ENCODE peak calls at places on chromosomes 16 and 17, in nine cellular contexts. A is pancreas, L is left ventricle myocardium inferior, O is heart right ventricle, F is kidney epithelial cell, Q is AG10803, B is endodermal cell, P is tibial nerve, H is fibroblast of lung. Y is an unnamed sample.

GRCh38 chr17:56596741-56597494 is 3.4 kb downstream of the NOG start:
- DNase-seq in L (no peak), A (no peak), B (peak), F (no peak), O (no peak), P (no peak), Q (no peak), H (no peak), Y (peak)

GRCh38 chr17:60139438-60140285 is 10.1 kb upstream of the CA4 start:
- DNase-seq in O (peak), Q (peak), B (peak), H (peak), P (peak), L (peak), F (no peak), A (peak), Y (peak)

GRCh38 chr16:54280751-54281150 is 5.8 kb downstream of the IRX3 start:
- DNase-seq in Q (peak), H (no peak), A (no peak), L (no peak), F (no peak), P (no peak), B (no peak), O (no peak), Y (no peak)

GRCh38 chr16:66479661-66480264 is 52.7 kb downstream of the BEAN1 start:
- DNase-seq in Q (no peak), B (peak), F (no peak), P (no peak), H (no peak), L (no peak), O (no peak), A (no peak), Y (no peak)

GRCh38 chr16:71258371-71258770 is 27.8 kb upstream of the HYDIN start:
- DNase-seq in A (no peak), H (no peak), L (no peak), P (no peak), F (no peak), Q (no peak), O (no peak), B (no peak), Y (no peak)

GRCh38 chr17:39601758-39602532 is 5.8 kb downstream of the NEUROD2 start:
- DNase-seq in F (no peak), Q (no peak), B (peak), A (no peak), O (no peak), H (no peak), L (no peak), P (no peak), Y (no peak)

GRCh38 chr16:23337836-23338550 is 35.9 kb downstream of the SCNN1B start:
- DNase-seq in P (no peak), O (no peak), B (no peak), F (no peak), Q (no peak), H (no peak), A (no peak), L (no peak), Y (no peak)

GRCh38 chr17:59837362-59838195 is 55.2 kb downstream of the TUBD1 start:
- DNase-seq in Q (peak), A (peak), O (peak), P (no peak), L (no peak), H (peak), F (peak), B (peak), Y (peak)

GRCh38 chr16:30113031-30113710 is at the start of gene GDPD3:
- DNase-seq in F (no peak), H (peak), P (no peak), O (no peak), B (peak), L (peak), Q (no peak), A (no peak), Y (no peak)

GRCh38 chr17:76466775-76467130 is 650 bp upstream of the AANAT start:
- DNase-seq in P (no peak), H (no peak), A (no peak), L (no peak), B (no peak), Q (no peak), F (no peak), O (no peak), Y (no peak)

GRCh38 chr17:11996722-11997146 is 541 bp downstream of the ZNF18 start:
- DNase-seq in A (no peak), O (peak), B (no peak), F (no peak), H (peak), L (no peak), P (no peak), Q (peak), Y (no peak)

GRCh38 chr17:77282524-77283515 is 142.1 kb downstream of the SEC14L1 start:
- DNase-seq in O (no peak), B (peak), F (no peak), L (no peak), Q (peak), H (peak), A (no peak), P (no peak), Y (no peak)

GRCh38 chr16:57764341-57765159 is 29.0 kb downstream of the KATNB1 start:
- DNase-seq in P (no peak), H (peak), A (no peak), L (no peak), F (peak), B (peak), Q (peak), O (no peak), Y (peak)

GRCh38 chr17:73521376-73521775 is 122.9 kb downstream of the SDK2 start:
- DNase-seq in L (no peak), P (no peak), H (no peak), F (no peak), A (no peak), Q (no peak), O (no peak), B (no peak), Y (no peak)

DNA sequence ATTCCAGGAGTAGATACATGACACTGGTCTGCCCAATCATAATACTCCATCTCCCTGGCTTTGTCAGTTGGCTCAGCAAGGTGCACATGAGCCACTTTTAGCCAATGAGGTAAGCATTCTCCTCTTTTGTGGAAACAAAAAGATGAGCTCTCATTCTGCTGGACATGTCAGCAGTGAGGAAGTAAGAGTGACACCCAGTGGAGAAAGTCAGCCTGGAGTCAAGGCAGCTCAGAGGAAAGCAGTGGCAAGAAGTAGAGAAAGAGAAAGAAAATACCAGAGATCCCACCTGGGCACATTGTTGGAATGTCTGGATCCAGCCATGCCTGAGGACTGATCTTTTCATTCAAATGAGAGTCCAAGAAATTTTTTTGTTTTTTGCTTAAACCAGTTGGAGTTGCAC is 496.9 kb upstream of the C16orf82 start:
- DNase-seq in A (no peak), P (no peak), H (no peak), F (no peak), B (peak), L (no peak), O (peak), Q (no peak), Y (peak)
- TF ChIP-seq CTCF in A (no peak), P (no peak), H (no peak), F (no peak), B (peak), L (peak), O (peak), Q (no peak), Y (peak)

DNA sequence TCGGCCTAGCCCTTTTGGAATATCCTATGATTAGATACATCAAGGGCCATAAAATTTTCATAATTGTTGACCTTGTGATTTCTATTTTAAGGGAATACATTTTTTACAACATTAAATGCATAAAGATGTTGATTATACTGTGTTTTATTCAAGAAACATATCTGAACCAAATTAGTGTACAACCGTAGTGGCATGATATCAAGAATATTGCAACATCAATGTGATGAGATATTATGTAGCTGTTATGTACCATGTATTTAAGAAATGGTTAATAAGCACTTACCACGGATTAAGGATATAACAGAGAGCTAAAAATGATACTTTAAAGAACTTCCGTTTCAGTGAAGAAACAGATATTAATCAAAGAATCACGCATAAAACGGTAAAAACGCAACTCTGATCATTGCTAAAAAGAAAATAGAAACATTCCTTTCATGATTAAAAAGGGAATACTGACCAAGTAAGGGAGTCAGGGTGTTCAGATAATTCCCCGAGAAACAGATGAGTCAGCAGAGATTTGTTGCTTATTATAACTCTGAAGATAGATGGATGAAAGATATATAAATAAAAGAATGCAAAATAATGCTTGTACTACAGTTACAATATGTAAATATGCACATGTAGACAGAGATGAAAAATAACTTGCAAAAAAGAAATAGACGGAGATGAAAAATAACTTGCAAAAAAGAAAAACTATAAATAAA is 281.9 kb upstream of the MAF start:
- DNase-seq in B (no peak), H (peak), F (no peak), A (no peak), P (no peak), O (no peak), Q (no peak), L (no peak), Y (no peak)
- TF ChIP-seq CTCF in B (no peak), H (no peak), F (no peak), A (no peak), P (no peak), O (no peak), Q (no peak), L (no peak), Y (no peak)

GRCh38 chr16:814974-815373 is 14.4 kb upstream of the GNG13 start:
- DNase-seq in H (peak), A (no peak), B (no peak), F (no peak), O (no peak), Q (peak), L (no peak), P (no peak), Y (no peak)

GRCh38 chr16:817001-817906 is 16.7 kb upstream of the GNG13 start:
- DNase-seq in P (no peak), F (no peak), A (no peak), B (no peak), Q (no peak), O (no peak), H (no peak), L (no peak), Y (no peak)

GRCh38 chr16:813916-814412 is 13.4 kb upstream of the GNG13 start:
- DNase-seq in P (no peak), O (no peak), A (no peak), H (no peak), F (no peak), L (no peak), B (no peak), Q (no peak), Y (no peak)

GRCh38 chr16:815861-816260 is 15.3 kb upstream of the GNG13 start:
- DNase-seq in B (no peak), F (no peak), P (no peak), Q (no peak), H (no peak), L (no peak), O (no peak), A (no peak), Y (no peak)

GRCh38 chr16:813204-813915 is 12.8 kb upstream of the GNG13 start:
- DNase-seq in Q (peak), H (peak), A (no peak), F (no peak), B (peak), P (no peak), O (no peak), L (peak), Y (peak)
- TF ChIP-seq CTCF in Q (peak), H (peak), A (peak), F (peak), B (peak), P (peak), O (peak), L (peak), Y (peak)

GRCh38 chr17:2071421-2072281 is 16.7 kb downstream of the HIC1 start:
- DNase-seq in A (no peak), O (no peak), H (peak), B (no peak), L (peak), F (no peak), Q (peak), P (no peak), Y (no peak)

GRCh38 chr17:2076461-2076984 is 21.6 kb downstream of the HIC1 start:
- DNase-seq in F (no peak), A (no peak), P (no peak), B (no peak), L (no peak), H (peak), O (no peak), Q (peak), Y (no peak)

GRCh38 chr17:2074919-2075318 is 20.0 kb downstream of the HIC1 start:
- DNase-seq in L (no peak), H (no peak), A (no peak), P (no peak), F (no peak), O (no peak), B (no peak), Q (no peak), Y (no peak)

GRCh38 chr17:2077040-2077439 is 22.1 kb downstream of the HIC1 start:
- DNase-seq in O (no peak), H (no peak), B (no peak), P (no peak), A (no peak), F (no peak), Q (no peak), L (no peak), Y (no peak)

GRCh38 chr17:2075336-2076056 is 20.6 kb downstream of the HIC1 start:
- DNase-seq in P (no peak), Q (peak), F (no peak), A (no peak), O (no peak), L (no peak), H (peak), B (peak), Y (no peak)
- TF ChIP-seq CTCF in P (peak), Q (no peak), F (no peak), A (no peak), O (peak), L (peak), H (peak), B (peak), Y (no peak)

DNA sequence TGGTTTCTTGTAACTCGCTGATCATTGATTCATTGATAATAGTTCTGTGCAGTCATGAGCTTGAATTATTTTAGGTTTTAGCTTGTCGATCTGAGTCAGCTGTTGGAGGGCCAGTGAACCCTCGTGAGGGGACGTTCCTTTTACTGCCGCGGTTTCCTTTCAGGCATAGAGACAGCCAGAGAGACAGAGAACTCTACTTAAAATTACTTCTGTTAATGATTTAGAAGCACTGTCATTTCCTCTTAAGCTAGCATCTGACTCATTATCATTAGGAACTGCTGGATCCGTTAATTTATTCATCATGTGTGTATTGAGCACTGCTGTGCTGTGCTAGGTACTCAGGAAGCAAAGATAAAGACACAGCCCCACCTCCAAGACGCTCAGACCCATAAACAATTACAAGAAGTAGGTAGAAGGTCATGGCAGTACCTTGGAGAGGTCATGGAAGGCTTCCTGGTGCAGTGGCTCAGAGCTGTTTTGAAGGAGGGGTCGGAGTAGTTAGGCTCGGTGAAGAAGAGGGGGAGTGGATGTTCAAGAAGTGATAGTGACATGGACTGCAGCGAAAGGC is 3.2 kb downstream of the PGS1 start:
- DNase-seq in A (no peak), O (no peak), Q (peak), L (no peak), B (peak), P (no peak), F (peak), H (no peak), Y (no peak)
- TF ChIP-seq CTCF in A (no peak), O (no peak), Q (no peak), L (no peak), B (no peak), P (no peak), F (no peak), H (no peak), Y (no peak)

DNA sequence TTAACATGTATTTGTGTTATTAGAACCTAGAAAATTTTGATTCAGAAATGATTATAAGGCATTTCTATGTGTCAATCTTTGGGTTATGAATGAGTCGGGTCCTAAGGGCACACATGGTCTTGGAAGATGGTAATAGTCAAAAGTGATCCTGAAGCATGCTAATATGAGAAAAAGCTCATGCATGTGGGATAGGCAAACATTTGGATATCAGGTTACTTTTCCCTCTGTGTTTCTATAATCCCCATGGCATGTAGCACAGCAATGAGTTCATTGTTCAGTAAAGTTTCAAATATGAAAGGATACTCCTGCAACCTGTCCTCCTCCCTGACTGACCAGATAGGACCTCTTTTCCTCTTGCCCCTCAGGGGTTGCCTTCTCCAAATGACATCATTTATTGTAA is 249.9 kb upstream of the MON1B start:
- DNase-seq in B (no peak), F (no peak), O (no peak), L (no peak), A (no peak), P (no peak), Q (no peak), H (peak), Y (no peak)
- TF ChIP-seq CTCF in B (no peak), F (no peak), O (no peak), L (no peak), A (no peak), P (no peak), Q (no peak), H (no peak), Y (no peak)

GRCh38 chr16:10504404-10504885 is 76.0 kb downstream of the EMP2 start:
- DNase-seq in F (no peak), O (no peak), B (peak), L (no peak), A (no peak), Q (no peak), H (no peak), P (no peak), Y (no peak)

GRCh38 chr16:10500582-10500981 is 79.8 kb downstream of the EMP2 start:
- DNase-seq in Q (no peak), A (no peak), H (no peak), O (no peak), B (no peak), F (no peak), P (no peak), L (no peak), Y (no peak)

GRCh38 chr16:10497132-10498088 is 83.0 kb downstream of the EMP2 start:
- DNase-seq in F (no peak), H (no peak), B (no peak), L (no peak), P (no peak), A (peak), Q (no peak), O (no peak), Y (no peak)

GRCh38 chr16:10502766-10503165 is 77.6 kb downstream of the EMP2 start:
- DNase-seq in O (no peak), P (no peak), F (no peak), H (no peak), B (no peak), Q (no peak), L (no peak), A (no peak), Y (no peak)

DNA sequence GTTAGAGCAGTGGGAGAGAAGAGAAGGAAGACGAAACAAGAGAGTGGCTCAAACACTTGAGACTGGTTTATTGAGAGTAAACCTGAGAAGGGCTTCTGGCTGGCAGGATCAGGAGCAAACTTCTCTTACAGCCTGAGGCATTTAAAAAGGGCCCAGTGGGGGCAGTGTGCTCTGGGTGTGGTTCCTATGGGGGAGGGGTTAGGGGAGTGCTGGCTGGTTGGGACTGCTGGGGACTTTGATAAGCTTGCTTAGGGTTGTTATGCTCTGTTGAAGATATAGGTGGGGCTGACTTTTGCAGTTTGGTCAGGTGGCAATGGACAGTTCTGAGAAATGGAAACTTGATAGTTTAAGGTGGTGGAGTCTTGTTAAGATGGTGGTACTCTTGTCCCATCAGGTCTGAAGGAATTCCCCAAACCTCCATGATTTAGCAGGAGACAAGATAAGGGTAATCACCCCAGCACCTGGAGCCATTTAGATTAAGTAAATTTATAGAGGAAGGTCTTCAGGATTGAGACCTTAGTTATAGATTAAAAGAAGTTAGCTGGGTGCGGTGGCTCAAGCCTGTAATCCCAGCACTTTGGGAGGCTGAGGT is 79.3 kb downstream of the EMP2 start:
- DNase-seq in A (no peak), Q (no peak), L (no peak), P (no peak), H (no peak), B (no peak), O (no peak), F (no peak), Y (no peak)
- TF ChIP-seq CTCF in A (no peak), Q (no peak), L (no peak), P (no peak), H (no peak), B (no peak), O (no peak), F (no peak), Y (no peak)

GRCh38 chr17:7818026-7818425 is 16.0 kb upstream of the KDM6B start:
- DNase-seq in F (no peak), Q (no peak), B (peak), O (no peak), P (no peak), A (no peak), H (no peak), L (no peak), Y (no peak)
- TF ChIP-seq CTCF in F (no peak), Q (no peak), B (no peak), O (no peak), P (no peak), A (no peak), H (no peak), L (no peak), Y (no peak)